ENCODE peak calls at places on chromosomes 16 and 17, in five cellular contexts. T is HepG2, C is GM23338, A is K562, V is H1. O is an unnamed sample.
A peak's percentile ranks its signal among the peaks of the same experiment; 100 is the strongest.

GRCh38 chr16:9092282-9092962 is 978 bp downstream of the HAPSTR1 start:
- DNase-seq in C (peak; percentile 66), A (peak; percentile 66), T (peak; percentile 41), V (no peak), O (peak; percentile 35)

GRCh38 chr16:81684901-81685300 is 94.2 kb upstream of the PLCG2 start:
- DNase-seq in T (no peak), C (no peak), V (no peak), A (no peak), O (no peak)

GRCh38 chr16:31453255-31454204 is 5.8 kb upstream of the ARMC5 start:
- DNase-seq in C (peak; percentile 62), A (peak; percentile 40), V (no peak), T (peak; percentile 75), O (no peak)

GRCh38 chr16:3088450-3088849 is 10.6 kb downstream of the ZSCAN10 start:
- DNase-seq in T (no peak), V (no peak), C (no peak), A (no peak), O (no peak)

GRCh38 chr17:43406676-43407645 is 8.2 kb downstream of the ARL4D start:
- DNase-seq in C (peak; percentile 30), A (no peak), V (no peak), T (no peak), O (no peak)

GRCh38 chr16:17590711-17591654 is 120.2 kb upstream of the XYLT1 start:
- DNase-seq in C (no peak), A (no peak), V (no peak), T (no peak), O (no peak)

GRCh38 chr16:2482181-2483107 is 7.5 kb downstream of the TBC1D24 start:
- DNase-seq in V (no peak), C (no peak), A (peak; percentile 36), T (no peak), O (no peak)

GRCh38 chr16:88448461-88449266 is 4.4 kb upstream of the ZFPM1 start:
- DNase-seq in V (no peak), A (no peak), C (no peak), T (no peak), O (no peak)

GRCh38 chr16:20866161-20866772 is 33.9 kb downstream of the DCUN1D3 start:
- DNase-seq in T (peak; percentile 55), V (no peak), A (peak; percentile 53), C (no peak), O (no peak)

GRCh38 chr17:69679839-69680238 is 265.3 kb downstream of the MAP2K6 start:
- DNase-seq in T (no peak), C (no peak), A (no peak), V (no peak), O (no peak)

GRCh38 chr17:3157218-3157617 is 29.9 kb upstream of the OR1G1 start:
- DNase-seq in A (no peak), C (no peak), V (no peak), T (no peak), O (no peak)

GRCh38 chr17:66949501-66949900 is 15.0 kb upstream of the CACNG4 start:
- DNase-seq in T (no peak), V (no peak), A (no peak), C (no peak), O (no peak)

GRCh38 chr16:30958164-30959083 is 870 bp downstream of the SETD1A start:
- DNase-seq in V (no peak), C (peak; percentile 75), A (peak; percentile 95), T (peak; percentile 71), O (peak; percentile 70)

GRCh38 chr17:82732118-82732743 is 3.2 kb upstream of the FN3K start:
- DNase-seq in V (no peak), C (no peak), T (no peak), A (no peak), O (no peak)

GRCh38 chr17:82729479-82730260 is 5.7 kb upstream of the FN3K start:
- DNase-seq in V (no peak), A (no peak), T (no peak), C (no peak), O (no peak)

GRCh38 chr17:82736511-82737185 is 1.2 kb downstream of the FN3K start:
- DNase-seq in T (no peak), A (no peak), V (no peak), C (no peak), O (no peak)

GRCh38 chr17:82737981-82738877 is 2.8 kb downstream of the FN3K start:
- DNase-seq in C (no peak), A (peak; percentile 49), T (peak; percentile 98), V (no peak), O (no peak)

GRCh38 chr17:82734987-82735866 is at the start of gene FN3K:
- DNase-seq in V (no peak), A (peak; percentile 92), C (peak; percentile 80), T (peak; percentile 48), O (peak; percentile 70)
- TF ChIP-seq CREB1 in V (peak; percentile 88), A (peak; percentile 79), C (peak; percentile 80), T (no peak), O (no peak)

GRCh38 chr17:57080708-57081107 is 4.3 kb upstream of the AKAP1 start:
- DNase-seq in C (no peak), A (no peak), V (no peak), T (no peak), O (no peak)

GRCh38 chr17:57085448-57086068 is 512 bp downstream of the AKAP1 start:
- DNase-seq in A (peak; percentile 83), T (peak; percentile 94), V (no peak), C (peak; percentile 60), O (peak; percentile 56)

GRCh38 chr17:57086069-57086930 is 1.3 kb downstream of the AKAP1 start:
- DNase-seq in V (no peak), T (peak; percentile 88), A (peak; percentile 43), C (peak; percentile 65), O (peak; percentile 36)

GRCh38 chr17:57084802-57085447 is at the start of gene AKAP1:
- DNase-seq in C (peak; percentile 98), A (peak; percentile 99), T (peak; percentile 92), V (peak; percentile 80), O (peak; percentile 96)

GRCh38 chr17:57084361-57084801 is 665 bp upstream of the AKAP1 start:
- DNase-seq in T (no peak), A (no peak), C (no peak), V (no peak), O (no peak)
- TF ChIP-seq CREB1 in T (no peak), A (no peak), C (no peak), V (no peak), O (no peak)

DNA sequence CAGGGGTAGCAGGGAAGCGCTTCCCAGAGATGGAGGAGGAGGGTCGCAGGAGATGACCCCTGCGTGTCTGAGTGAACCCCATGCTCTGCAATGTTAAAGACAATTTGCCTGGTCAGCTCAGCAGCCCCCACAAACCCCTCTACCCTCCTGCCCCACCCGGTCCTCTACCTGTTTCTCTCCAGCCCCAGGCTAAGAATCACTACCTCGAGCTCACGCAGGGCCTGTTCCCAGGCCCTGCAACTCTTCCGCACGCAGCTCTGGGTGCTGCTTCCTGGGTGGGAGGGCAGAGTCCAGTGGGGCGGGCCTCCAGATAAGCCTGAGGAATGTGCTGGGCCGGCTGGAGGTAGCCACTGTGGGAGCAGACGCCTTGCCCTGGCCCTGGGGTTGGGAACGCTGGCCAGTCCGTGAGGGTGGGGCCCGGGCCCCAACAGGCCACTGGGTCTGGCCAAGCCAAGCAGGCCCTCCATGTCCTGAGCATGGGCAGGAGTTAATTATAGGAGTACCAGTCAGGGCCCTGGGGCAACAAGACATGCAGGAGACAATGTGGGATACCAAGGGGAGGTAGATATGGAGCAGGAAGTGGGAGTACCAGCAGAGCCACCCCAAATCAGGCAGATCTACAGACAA is 6.1 kb downstream of the DOK4 start:
- DNase-seq in A (peak; percentile 80), T (peak; percentile 88), V (no peak), C (no peak), O (no peak)
- TF ChIP-seq CREB1 in A (no peak), T (no peak), V (no peak), C (no peak), O (no peak)

GRCh38 chr17:31564883-31565297 is 173.4 kb downstream of the RAB11FIP4 start:
- DNase-seq in T (no peak), V (no peak), C (peak; percentile 70), A (no peak), O (peak; percentile 38)
- TF ChIP-seq CREB1 in T (no peak), V (no peak), C (no peak), A (no peak), O (no peak)

DNA sequence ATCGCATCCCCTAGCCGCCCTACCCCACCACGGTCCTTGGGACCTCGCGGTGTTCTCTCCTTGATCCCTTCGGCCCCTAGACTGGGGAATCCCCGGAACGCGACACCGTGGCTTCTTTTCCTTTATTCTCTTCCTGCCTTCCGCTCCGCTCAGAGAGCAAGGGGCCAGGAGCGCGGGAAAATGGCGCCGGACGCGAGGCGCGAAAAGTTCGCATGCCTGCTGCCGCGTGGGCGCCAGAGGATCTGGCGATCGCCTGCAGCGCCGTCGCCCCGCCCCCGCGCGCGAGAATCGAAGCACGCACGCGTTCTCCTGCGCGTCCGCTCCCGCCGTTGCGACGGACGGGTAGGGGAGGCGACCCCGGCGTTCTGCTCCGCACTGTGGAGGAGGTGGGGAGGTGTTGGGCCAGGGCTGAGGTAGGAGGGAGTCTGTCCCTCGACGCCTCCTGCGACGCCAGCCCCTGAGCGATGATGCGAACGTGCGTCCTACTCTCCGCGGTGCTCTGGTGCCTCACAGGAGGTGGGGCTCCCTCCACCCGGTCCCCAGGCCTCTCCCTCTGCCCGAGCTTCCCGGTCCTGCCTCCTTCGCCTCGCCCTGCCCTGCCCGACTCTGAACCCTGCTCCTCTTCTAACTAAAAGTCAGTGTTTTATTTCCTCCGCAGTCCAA is at the start of gene ZPBP2:
- DNase-seq in V (no peak), C (peak; percentile 58), T (no peak), A (no peak), O (no peak)
- TF ChIP-seq CREB1 in V (no peak), C (no peak), T (no peak), A (no peak), O (no peak)

DNA sequence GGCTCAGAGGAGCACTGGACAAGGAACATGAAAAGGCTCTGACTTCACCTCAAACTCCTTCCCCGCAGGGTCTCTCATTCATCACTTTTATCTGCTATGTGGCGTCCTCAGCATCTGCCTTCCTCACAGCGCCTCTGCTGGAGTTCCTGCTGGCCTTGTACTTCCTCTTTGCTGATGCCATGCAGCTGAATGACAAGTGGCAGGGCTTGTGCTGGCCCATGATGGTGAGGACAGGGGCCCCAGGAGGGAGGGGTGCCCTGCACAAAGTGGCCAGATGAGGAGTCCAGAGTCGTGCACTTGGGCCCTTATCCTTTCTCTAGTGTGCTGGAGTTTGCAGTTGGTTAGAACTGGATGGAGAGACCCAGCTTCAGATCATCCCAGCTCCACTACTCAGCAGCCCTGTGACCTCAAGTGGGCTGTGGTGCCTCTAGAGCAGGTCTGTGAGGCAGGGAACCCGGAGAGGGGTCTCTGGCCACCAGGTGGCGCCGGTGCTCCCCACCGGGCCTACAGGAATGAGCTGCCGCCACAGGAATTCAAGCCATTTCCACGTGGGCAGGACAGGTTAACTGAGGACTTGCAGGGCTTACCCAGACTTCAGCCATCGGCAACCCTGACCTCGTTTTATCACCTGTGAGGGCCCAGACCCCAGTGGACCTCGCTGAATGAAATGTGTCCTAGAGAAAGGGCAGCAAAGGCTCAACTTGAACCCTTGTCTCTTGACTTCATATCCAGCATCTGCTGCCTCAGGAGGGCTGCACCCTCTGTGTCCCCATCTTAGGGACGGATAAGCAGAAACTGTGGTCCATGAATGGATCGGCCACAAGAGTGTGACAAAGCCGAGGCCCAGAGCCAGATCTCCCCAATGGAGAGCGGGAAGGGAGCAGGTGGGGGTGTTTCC is 4.0 kb downstream of the CMTM3 start:
- DNase-seq in V (peak; percentile 78), A (peak; percentile 84), T (peak; percentile 93), C (peak; percentile 90), O (peak; percentile 94)
- TF ChIP-seq CREB1 in V (peak; percentile 18), A (no peak), T (no peak), C (no peak), O (no peak)

O was measured in WTC11.